ENCODE peak calls at places on chromosome 14, in four cellular contexts. M is mammary epithelial cell, S is A549, A is heart left ventricle. O is an unnamed sample.

GRCh38 chr14:98894600-98894999 is 377.4 kb downstream of the BCL11B start:
- DNase-seq in M (no peak), S (no peak), A (no peak), O (no peak)

GRCh38 chr14:103618999-103619398 is 10.0 kb upstream of the KLC1 start:
- DNase-seq in M (peak), S (no peak), A (no peak), O (no peak)

GRCh38 chr14:29045237-29045636 is 278.6 kb downstream of the FOXG1 start:
- DNase-seq in M (no peak), S (no peak), A (no peak), O (no peak)

GRCh38 chr14:73764406-73764805 is 50.2 kb upstream of the PNMA1 start:
- DNase-seq in M (no peak), S (no peak), A (no peak), O (no peak)

GRCh38 chr14:99579077-99579836 is 24.8 kb downstream of the CCDC85C start:
- DNase-seq in M (peak), S (peak), A (no peak), O (no peak)

GRCh38 chr14:81164167-81164774 is 56.5 kb downstream of the GTF2A1 start:
- DNase-seq in M (peak), S (peak), A (peak), O (peak)

GRCh38 chr14:20988717-20989116 is 1.1 kb upstream of the METTL17 start:
- DNase-seq in M (no peak), S (no peak), A (no peak), O (no peak)

GRCh38 chr14:92945959-92946846 is 23.3 kb downstream of the CHGA start:
- DNase-seq in M (peak), S (peak), A (peak), O (peak)

GRCh38 chr14:63547798-63548335 is 4.7 kb upstream of the PPP2R5E start:
- DNase-seq in M (no peak), S (no peak), A (no peak), O (no peak)

GRCh38 chr14:97164014-97164413 is 366.8 kb downstream of the VRK1 start:
- DNase-seq in M (no peak), S (no peak), A (no peak), O (no peak)

GRCh38 chr14:101220921-101221510 is 317.5 kb upstream of the RTL1 start:
- DNase-seq in M (no peak), S (no peak), A (no peak), O (no peak)

GRCh38 chr14:99479903-99480855 is 480 bp downstream of the SETD3 start:
- DNase-seq in M (peak), S (peak), A (peak), O (peak)

GRCh38 chr14:26622611-26623010 is 24.8 kb upstream of the NOVA1 start:
- DNase-seq in M (no peak), S (no peak), A (no peak), O (no peak)

GRCh38 chr14:69261761-69262331 is 1.9 kb downstream of the GALNT16 start:
- DNase-seq in M (no peak), S (peak), A (peak), O (no peak)

GRCh38 chr14:69260246-69260978 is 454 bp downstream of the GALNT16 start:
- DNase-seq in M (peak), S (peak), A (no peak), O (no peak)

GRCh38 chr14:69260979-69261605 is 1.1 kb downstream of the GALNT16 start:
- DNase-seq in M (no peak), S (peak), A (peak), O (peak)

GRCh38 chr14:69259176-69259530 is 805 bp upstream of the GALNT16 start:
- DNase-seq in M (no peak), S (no peak), A (no peak), O (no peak)

DNA sequence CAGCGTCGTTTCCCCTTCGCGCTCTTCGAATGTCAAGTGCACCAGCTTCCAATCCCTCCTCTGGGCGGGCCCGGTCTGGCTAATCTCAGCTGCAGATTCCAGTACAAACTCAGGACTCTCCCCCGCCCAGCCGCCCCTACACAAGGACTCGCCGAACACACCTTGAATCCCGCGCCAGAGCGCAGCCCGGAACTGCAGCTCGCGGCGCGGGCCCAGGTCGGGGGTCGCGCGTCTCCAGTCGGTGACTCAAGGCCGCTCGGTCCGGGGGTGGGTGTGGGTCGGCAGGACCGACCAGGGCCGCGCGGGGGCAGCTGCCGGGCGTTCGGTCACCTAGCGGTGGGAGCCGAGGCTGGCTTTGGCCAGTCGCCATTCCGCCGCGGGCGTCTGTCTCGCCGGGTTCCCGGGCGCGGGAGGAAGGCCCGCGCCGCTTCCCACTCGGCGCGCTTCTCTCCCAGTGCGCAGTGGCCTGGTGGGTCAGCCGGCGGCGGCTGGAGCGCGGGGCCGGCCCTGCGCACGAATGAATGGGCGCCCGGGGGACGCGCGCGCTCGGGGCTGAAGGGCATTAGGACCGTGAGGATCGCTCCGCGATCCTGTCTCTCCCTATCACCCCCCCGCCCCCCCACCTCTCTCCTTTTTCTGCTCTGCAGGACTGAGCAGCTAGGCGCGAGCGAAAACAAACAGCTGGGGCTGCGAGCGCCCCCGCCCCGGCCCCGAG is at the start of gene GALNT16:
- DNase-seq in M (no peak), S (peak), A (peak), O (no peak)
- TF ChIP-seq CTCF in M (no peak), S (peak), A (peak), O (no peak)

GRCh38 chr14:95061317-95062093 is 95.8 kb downstream of the DICER1 start:
- DNase-seq in M (no peak), S (no peak), A (no peak), O (no peak)

GRCh38 chr14:95057147-95057546 is 100.2 kb downstream of the DICER1 start:
- DNase-seq in M (no peak), S (no peak), A (no peak), O (no peak)

GRCh38 chr14:95058491-95058890 is 98.8 kb downstream of the DICER1 start:
- DNase-seq in M (no peak), S (no peak), A (no peak), O (no peak)

GRCh38 chr14:95057851-95058250 is 99.5 kb downstream of the DICER1 start:
- DNase-seq in M (no peak), S (no peak), A (no peak), O (no peak)

GRCh38 chr14:95059126-95059525 is 98.2 kb downstream of the DICER1 start:
- DNase-seq in M (no peak), S (no peak), A (no peak), O (no peak)
- TF ChIP-seq CTCF in M (no peak), S (no peak), A (no peak), O (no peak)

DNA sequence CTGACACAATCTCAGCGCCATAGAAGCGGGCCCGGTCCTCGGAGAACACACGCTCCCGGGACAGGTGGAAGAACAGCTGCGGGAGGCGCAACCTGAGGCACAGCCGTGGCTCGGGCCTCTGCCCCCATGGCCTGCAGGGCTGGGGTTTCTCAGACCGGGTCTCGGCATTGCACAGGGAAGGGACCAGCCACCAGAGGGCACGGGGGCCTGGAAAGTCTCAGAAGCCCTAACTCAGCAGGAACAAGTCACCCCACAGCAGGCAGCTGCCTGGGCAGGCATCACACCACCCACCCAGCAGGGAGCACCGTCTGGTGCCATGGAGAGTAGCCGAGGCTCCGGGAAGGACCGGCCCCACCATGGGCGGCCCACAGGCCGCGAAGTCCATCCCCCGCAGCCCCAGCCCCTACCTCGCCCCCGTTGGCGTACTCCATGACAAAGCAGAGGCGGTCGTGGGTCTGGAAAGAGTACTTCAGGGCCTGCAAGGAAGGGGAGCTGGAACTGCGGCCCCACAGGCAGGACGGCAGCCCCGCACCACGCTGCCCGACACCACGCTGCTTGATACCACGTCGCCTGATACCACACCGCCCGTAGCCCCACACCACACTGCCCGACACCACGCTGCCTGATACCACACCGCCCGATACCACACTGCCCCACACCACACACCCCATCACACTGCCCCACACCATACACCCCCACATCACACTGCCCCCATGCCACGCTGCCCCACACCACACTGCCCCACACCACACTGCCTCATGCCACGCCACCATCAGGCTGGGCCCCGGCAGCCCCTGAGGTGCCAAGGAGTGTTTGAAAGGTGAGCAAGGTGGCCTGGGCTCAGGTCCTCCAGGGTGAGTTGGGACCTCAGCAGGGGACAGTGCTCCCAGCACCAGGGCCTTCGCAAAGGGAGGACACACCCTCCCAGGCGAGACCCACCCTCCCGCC is 20.8 kb downstream of the SIVA1 start:
- DNase-seq in M (no peak), S (no peak), A (no peak), O (no peak)
- TF ChIP-seq CTCF in M (no peak), S (no peak), A (no peak), O (no peak)

DNA sequence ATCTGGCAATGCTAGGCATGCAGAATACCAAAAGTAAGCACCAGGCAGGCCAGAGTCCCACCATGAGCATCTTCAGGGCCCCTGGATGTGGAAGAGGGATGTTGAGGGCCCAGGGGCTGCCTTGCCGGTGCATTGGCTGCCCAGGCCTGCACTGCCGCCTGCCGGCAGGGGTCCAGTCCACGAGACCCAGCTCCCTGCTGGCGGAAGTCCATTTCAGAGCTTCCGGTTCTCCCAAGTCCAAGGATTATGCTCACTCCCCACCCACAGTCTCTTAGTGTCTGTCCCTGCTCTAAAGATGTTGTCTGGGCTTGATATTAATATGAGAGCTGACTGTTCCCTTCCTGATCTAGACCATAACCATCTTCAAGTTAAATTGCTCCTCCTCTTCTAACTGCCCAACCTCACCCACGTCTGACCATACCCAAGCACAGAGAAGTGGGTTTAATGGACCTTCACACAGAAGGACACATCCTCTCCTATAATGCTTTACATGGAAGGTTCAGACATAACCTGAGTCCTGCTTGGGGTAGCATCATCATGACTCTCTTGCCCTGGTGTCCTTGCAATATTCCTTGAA is 117.4 kb downstream of the DAD1 start:
- DNase-seq in M (peak), S (peak), A (peak), O (peak)
- TF ChIP-seq CTCF in M (peak), S (peak), A (peak), O (peak)

GRCh38 chr14:53537421-53538315 is 384.5 kb upstream of the DDHD1 start:
- DNase-seq in M (no peak), S (no peak), A (no peak), O (no peak)
- TF ChIP-seq CTCF in M (no peak), S (no peak), A (no peak), O (no peak)

GRCh38 chr14:68285421-68286179 is 466.0 kb downstream of the RAD51B start:
- DNase-seq in M (no peak), S (no peak), A (no peak), O (no peak)
- TF ChIP-seq CTCF in M (no peak), S (no peak), A (no peak), O (no peak)

DNA sequence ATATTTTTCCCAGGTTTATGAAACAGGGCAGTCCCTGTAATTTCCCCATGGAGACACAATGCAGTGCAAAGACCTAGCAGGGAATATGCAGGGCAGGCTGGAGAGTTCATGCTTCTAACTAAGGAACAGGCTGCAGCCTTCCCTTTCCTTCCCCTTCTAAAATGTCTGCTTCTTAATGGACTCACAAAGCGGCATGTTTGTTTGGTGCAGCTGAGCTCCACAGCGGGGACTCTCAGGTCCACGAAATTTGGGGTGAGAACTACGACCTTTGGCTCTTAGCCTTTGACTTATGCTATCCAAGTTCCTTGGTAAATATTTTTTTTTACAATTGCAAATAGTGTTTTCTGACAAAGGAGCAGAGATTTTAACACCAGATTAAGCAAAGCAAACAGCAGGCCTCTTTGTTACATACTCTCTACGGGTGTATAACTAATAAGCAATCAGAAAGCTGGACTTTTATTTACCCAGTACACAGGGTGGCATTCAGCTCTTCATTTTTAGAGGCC is 323.6 kb downstream of the ZFP36L1 start:
- DNase-seq in M (no peak), S (no peak), A (no peak), O (no peak)
- TF ChIP-seq CTCF in M (no peak), S (no peak), A (no peak), O (no peak)

O was measured in MCF 10A.